ENCODE peak calls at places on chromosomes 3 and 15, in four cellular contexts. Y is K562, L is GM12878, Z is H1. V is an unnamed sample.

GRCh38 chr15:61083781-61084134 is 145.3 kb downstream of the RORA start:
- DNase-seq in Y (no peak), L (no peak), Z (no peak), V (no peak)

GRCh38 chr3:156751461-156752025 is 74.6 kb upstream of the LEKR1 start:
- DNase-seq in Y (no peak), L (no peak), Z (peak), V (no peak)

GRCh38 chr15:99165020-99165790 is 60.3 kb downstream of the SYNM start:
- DNase-seq in Y (no peak), L (no peak), Z (peak), V (no peak)

GRCh38 chr3:9747267-9747666 is 2.5 kb upstream of the OGG1 start:
- DNase-seq in Y (no peak), L (no peak), Z (no peak), V (no peak)

GRCh38 chr15:101149864-101150722 is 101.8 kb downstream of the CHSY1 start:
- DNase-seq in Y (no peak), L (no peak), Z (no peak), V (no peak)

GRCh38 chr3:18946524-18946923 is 201.8 kb upstream of the KCNH8 start:
- DNase-seq in Y (no peak), L (no peak), Z (no peak), V (peak)

GRCh38 chr3:46706771-46707582 is 5.8 kb downstream of the TMIE start:
- DNase-seq in Y (no peak), L (no peak), Z (no peak), V (no peak)

GRCh38 chr3:51845129-51845528 is 16.3 kb upstream of the IQCF2 start:
- DNase-seq in Y (no peak), L (no peak), Z (no peak), V (no peak)

GRCh38 chr15:101004500-101004899 is 85.3 kb downstream of the LRRK1 start:
- DNase-seq in Y (no peak), L (no peak), Z (peak), V (no peak)

GRCh38 chr15:98554272-98555172 is 93.8 kb upstream of the IGF1R start:
- DNase-seq in Y (no peak), L (no peak), Z (no peak), V (no peak)

GRCh38 chr3:51670053-51670666 is 892 bp upstream of the TEX264 start:
- DNase-seq in Y (no peak), L (no peak), Z (no peak), V (no peak)

GRCh38 chr3:64684715-64685261 is 3.0 kb downstream of the ADAMTS9 start:
- DNase-seq in Y (no peak), L (no peak), Z (peak), V (no peak)

GRCh38 chr15:65903296-65904073 is 34.2 kb downstream of the RAB11A start:
- DNase-seq in Y (no peak), L (no peak), Z (peak), V (peak)

GRCh38 chr3:133897547-133897946 is 1.9 kb upstream of the RAB6B start:
- DNase-seq in Y (no peak), L (no peak), Z (no peak), V (no peak)

GRCh38 chr15:69380100-69380725 is 33.9 kb upstream of the KIF23 start:
- DNase-seq in Y (peak), L (no peak), Z (peak), V (peak)

GRCh38 chr15:63080638-63081250 is 38.2 kb downstream of the TPM1 start:
- DNase-seq in Y (no peak), L (no peak), Z (no peak), V (no peak)

GRCh38 chr15:29844290-29844903 is 22.1 kb upstream of the TJP1 start:
- DNase-seq in Y (no peak), L (no peak), Z (no peak), V (no peak)

GRCh38 chr3:16147226-16147625 is 27.3 kb upstream of the GALNT15 start:
- DNase-seq in Y (no peak), L (no peak), Z (no peak), V (no peak)

GRCh38 chr3:155497930-155498647 is 204.6 kb upstream of the STRIT1 start:
- DNase-seq in Y (no peak), L (no peak), Z (no peak), V (peak)

GRCh38 chr3:73674280-73674679 is 49.5 kb upstream of the PDZRN3 start:
- DNase-seq in Y (no peak), L (no peak), Z (no peak), V (no peak)

GRCh38 chr3:194622621-194623360 is 10.4 kb downstream of the TMEM44 start:
- DNase-seq in Y (no peak), L (no peak), Z (no peak), V (no peak)

GRCh38 chr3:70006089-70006488 is 6.6 kb downstream of the SAMMSON start:
- DNase-seq in Y (no peak), L (no peak), Z (no peak), V (no peak)

GRCh38 chr3:150371741-150372254 is 36.3 kb upstream of the TSC22D2 start:
- DNase-seq in Y (peak), L (no peak), Z (no peak), V (peak)

GRCh38 chr15:58247803-58248503 is 109.8 kb downstream of the AQP9 start:
- DNase-seq in Y (no peak), L (no peak), Z (no peak), V (no peak)

GRCh38 chr15:32646304-32646703 is 4.8 kb downstream of the SCG5 start:
- DNase-seq in Y (no peak), L (no peak), Z (no peak), V (no peak)

GRCh38 chr3:99319961-99320360 is 318.4 kb upstream of the COL8A1 start:
- DNase-seq in Y (no peak), L (no peak), Z (no peak), V (no peak)

GRCh38 chr3:21729888-21730459 is 21.0 kb downstream of the ZNF385D start:
- DNase-seq in Y (no peak), L (no peak), Z (no peak), V (no peak)

GRCh38 chr3:26099692-26100091 is 309.8 kb downstream of the OXSM start:
- DNase-seq in Y (no peak), L (no peak), Z (no peak), V (no peak)

GRCh38 chr3:8380904-8381704 is 120.5 kb upstream of the LMCD1 start:
- DNase-seq in Y (no peak), L (no peak), Z (no peak), V (no peak)

GRCh38 chr3:151863611-151864010 is 9.8 kb upstream of the SUCNR1 start:
- DNase-seq in Y (no peak), L (no peak), Z (no peak), V (no peak)

GRCh38 chr3:46998121-46998851 is 18.8 kb downstream of the NBEAL2 start:
- DNase-seq in Y (peak), L (no peak), Z (peak), V (peak)

GRCh38 chr3:194389269-194389668 is 9.8 kb downstream of the GP5 start:
- DNase-seq in Y (no peak), L (no peak), Z (peak), V (no peak)

GRCh38 chr3:114498779-114499370 is 205.0 kb downstream of the TIGIT start:
- DNase-seq in Y (peak), L (no peak), Z (no peak), V (peak)

GRCh38 chr3:153623834-153624233 is 461.8 kb downstream of the RAP2B start:
- DNase-seq in Y (no peak), L (no peak), Z (no peak), V (no peak)

GRCh38 chr3:153625506-153625905 is 463.5 kb downstream of the RAP2B start:
- DNase-seq in Y (no peak), L (no peak), Z (no peak), V (no peak)

GRCh38 chr3:153624310-153625030 is 462.4 kb downstream of the RAP2B start:
- DNase-seq in Y (no peak), L (no peak), Z (no peak), V (no peak)

GRCh38 chr3:153626158-153626557 is 464.1 kb downstream of the RAP2B start:
- DNase-seq in Y (no peak), L (no peak), Z (no peak), V (no peak)

DNA sequence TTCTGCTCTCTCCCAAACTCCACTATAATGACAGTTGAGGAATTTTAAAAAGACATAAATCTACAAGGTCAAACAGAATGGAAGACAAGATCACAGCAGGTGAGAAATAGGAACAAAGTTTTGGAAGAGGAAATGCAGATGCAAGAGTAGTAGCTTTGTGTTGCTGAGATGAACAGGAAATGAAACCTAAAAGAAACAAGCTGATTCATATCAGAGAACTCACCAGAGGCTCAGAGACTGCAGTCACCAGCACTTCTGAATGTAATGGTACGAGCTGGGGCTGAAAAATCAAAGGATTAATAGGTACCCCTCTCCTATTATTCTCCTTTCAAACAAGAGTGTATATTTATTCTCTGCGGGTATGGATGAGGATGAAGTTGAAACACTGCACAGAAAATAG is 460.0 kb downstream of the RAP2B start:
- DNase-seq in Y (no peak), L (peak), Z (no peak), V (no peak)
- TF ChIP-seq HDAC2 in Y (no peak), L (no peak), Z (no peak), V (no peak)

GRCh38 chr15:90035095-90035834 is 34.1 kb downstream of the ZNF710 start:
- DNase-seq in Y (no peak), L (no peak), Z (no peak), V (peak)
- TF ChIP-seq ATF3 in Y (no peak), L (no peak), Z (no peak), V (peak)

GRCh38 chr3:128603811-128604447 is 46.7 kb downstream of the RPN1 start:
- DNase-seq in Y (no peak), L (no peak), Z (no peak), V (no peak)
- TF ChIP-seq HDAC2 in Y (no peak), L (no peak), Z (no peak), V (no peak)

GRCh38 chr3:37808656-37809055 is 53.0 kb upstream of the CTDSPL start:
- DNase-seq in Y (no peak), L (no peak), Z (no peak), V (no peak)
- TF ChIP-seq ATF3 in Y (no peak), L (no peak), Z (no peak), V (no peak)